ENCODE peak calls at places on chromosomes 4 and X, in six cellular contexts. M is uterus; O is CD8-positive, alpha-beta memory T cell; I is neuronal stem cell; J is foreskin keratinocyte; N is PC-9. R is an unnamed sample.

GRCh38 chrX:68571292-68572256 is 72.7 kb downstream of the YIPF6 start:
- DNase-seq in J (peak), I (no peak), O (no peak), M (no peak), N (peak), R (peak)

GRCh38 chr4:28388471-28388870 is 1527.8 kb downstream of the STIM2 start:
- DNase-seq in O (no peak), N (no peak), I (no peak), M (no peak), J (no peak), R (peak)

GRCh38 chr4:140255467-140255866 is 101.5 kb upstream of the MAML3 start:
- DNase-seq in J (no peak), N (no peak), M (no peak), I (no peak), O (no peak), R (no peak)

GRCh38 chr4:140884431-140885058 is 128.4 kb upstream of the TBC1D9 start:
- DNase-seq in N (peak), I (peak), O (no peak), M (peak), J (peak), R (peak)

GRCh38 chrX:57286507-57287251 is at the start of gene FAAH2:
- DNase-seq in M (no peak), J (peak), O (peak), N (peak), I (no peak), R (peak)

GRCh38 chr4:86055898-86056297 is 304.0 kb downstream of the MAPK10 start:
- DNase-seq in I (no peak), N (no peak), O (no peak), M (no peak), J (peak), R (peak)

GRCh38 chr4:78928835-78929234 is 10.4 kb downstream of the PAQR3 start:
- DNase-seq in J (no peak), M (no peak), N (no peak), O (no peak), I (no peak), R (no peak)

GRCh38 chr4:120078216-120078615 is 11.6 kb upstream of the MAD2L1 start:
- DNase-seq in J (no peak), O (no peak), M (no peak), N (no peak), I (no peak), R (no peak)

GRCh38 chr4:147714575-147715401 is 17.1 kb upstream of the ARHGAP10 start:
- DNase-seq in M (peak), O (no peak), I (no peak), J (peak), N (peak), R (peak)

GRCh38 chrX:68307767-68308166 is 125.5 kb downstream of the OPHN1 start:
- DNase-seq in I (no peak), N (peak), J (peak), M (no peak), O (no peak), R (peak)

GRCh38 chr4:102263024-102263787 is 82.1 kb downstream of the SLC39A8 start:
- DNase-seq in O (no peak), J (peak), N (peak), M (no peak), I (peak), R (peak)

GRCh38 chr4:112532267-112532666 is 16.3 kb upstream of the NEUROG2 start:
- DNase-seq in I (no peak), N (no peak), M (no peak), O (no peak), J (no peak), R (peak)

GRCh38 chrX:46840946-46841740 is 4.3 kb downstream of the RP2 start:
- DNase-seq in I (no peak), O (no peak), J (no peak), N (no peak), M (no peak), R (peak)

GRCh38 chr4:174157106-174157607 is 126.3 kb downstream of the FBXO8 start:
- DNase-seq in O (no peak), N (no peak), M (peak), I (no peak), J (no peak), R (no peak)
- H3K27ac ChIP-seq in O (no peak), N (no peak), M (no peak), I (no peak), J (no peak), R (no peak)

DNA sequence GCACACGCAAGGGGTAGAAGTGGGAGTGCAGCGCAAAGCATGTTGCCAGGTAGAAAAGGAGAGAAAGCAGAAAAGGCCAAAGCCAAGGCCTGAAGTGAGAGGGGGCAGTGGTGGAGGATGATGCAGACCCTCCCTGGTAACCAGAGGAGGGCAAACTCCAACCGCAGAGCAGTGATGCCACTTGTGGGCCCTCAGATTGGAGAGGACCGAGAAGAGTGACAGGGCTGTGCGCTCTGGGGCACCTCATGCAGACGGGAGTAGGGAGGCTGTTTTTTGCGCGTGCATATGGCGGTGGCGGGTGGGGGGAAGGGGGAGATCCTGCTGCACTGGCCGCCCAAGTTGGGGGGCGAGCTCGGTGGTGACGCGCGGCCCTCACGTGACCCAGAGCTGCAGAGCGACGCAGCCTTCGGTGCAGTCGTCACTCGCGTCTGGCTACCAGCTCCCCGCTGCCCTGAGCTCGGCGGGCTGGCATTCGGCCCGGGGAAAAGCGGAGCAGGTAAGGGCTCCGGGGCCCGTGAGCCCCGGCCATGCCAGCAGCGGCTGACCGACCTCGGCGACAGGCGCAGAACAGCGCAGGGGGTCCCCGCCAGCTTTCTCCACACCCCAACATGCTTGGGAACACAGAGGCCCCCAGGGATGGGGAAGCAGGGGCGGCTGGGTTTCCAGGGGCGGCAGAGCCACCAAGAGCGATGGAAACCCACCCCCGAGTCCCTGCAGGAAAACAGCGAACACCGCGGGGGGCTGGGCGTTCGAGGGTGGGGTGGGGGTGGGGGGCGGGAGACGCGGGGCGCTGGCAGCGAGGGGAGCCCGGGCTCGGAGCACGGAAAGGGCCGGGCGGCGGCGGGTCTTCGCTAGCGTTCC is at the start of gene BEX3:
- DNase-seq in J (no peak), O (peak), N (peak), I (no peak), M (peak), R (no peak)
- H3K27ac ChIP-seq in J (peak), O (no peak), N (no peak), I (peak), M (peak), R (peak)

DNA sequence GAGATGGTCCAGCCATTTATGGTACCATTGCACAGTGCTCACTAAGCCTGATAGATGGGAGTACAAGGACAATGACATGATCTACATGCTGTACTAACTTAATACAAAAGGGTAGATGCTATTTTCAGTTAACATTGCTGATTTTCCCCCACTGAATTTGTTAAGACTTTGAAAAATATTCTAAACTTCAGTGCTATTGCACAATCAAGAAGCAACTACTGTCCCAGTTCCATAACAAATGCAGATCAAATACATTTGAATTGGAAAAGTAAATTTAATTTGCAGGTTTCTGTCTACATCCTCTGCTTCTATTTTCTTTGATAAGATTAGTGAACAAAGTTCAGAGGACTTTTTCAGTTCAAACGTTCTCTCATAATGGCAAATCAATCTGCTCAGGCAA is 366.8 kb upstream of the FGF13 start:
- DNase-seq in M (no peak), O (no peak), I (no peak), J (no peak), N (no peak), R (no peak)
- H3K27ac ChIP-seq in M (no peak), O (no peak), I (no peak), J (no peak), N (peak), R (no peak)

DNA sequence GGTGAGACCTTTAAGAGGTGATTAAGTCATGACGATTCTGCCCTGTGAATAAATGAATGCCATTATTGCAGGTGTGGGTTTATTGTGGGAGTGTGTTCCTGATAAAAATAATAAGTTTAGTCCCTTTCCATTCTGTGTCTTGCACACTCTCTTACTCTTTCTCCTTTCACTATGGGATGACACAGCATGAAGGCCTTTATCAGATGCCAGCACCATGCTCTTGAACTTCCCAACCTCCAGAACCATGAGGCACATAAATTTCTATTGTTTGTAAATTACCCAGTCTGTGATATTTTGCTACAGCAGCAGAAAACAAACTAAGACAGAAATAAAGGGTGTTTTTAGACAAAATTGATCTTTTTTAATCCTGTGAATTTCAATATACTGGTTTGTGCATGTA is 10.5 kb downstream of the SFRP2 start:
- DNase-seq in O (no peak), J (no peak), N (no peak), I (no peak), M (no peak), R (no peak)
- H3K27ac ChIP-seq in O (no peak), J (no peak), N (no peak), I (no peak), M (no peak), R (no peak)

GRCh38 chrX:9127991-9128390 is 94.1 kb upstream of the FAM9B start:
- DNase-seq in I (no peak), M (no peak), J (no peak), O (no peak), N (no peak), R (no peak)
- H3K27ac ChIP-seq in I (no peak), M (no peak), J (no peak), O (no peak), N (no peak), R (no peak)